ENCODE peak calls at places on chromosomes 12 and 14, in four cellular contexts. One of them, this sample, is unnamed.
A peak's percentile ranks its signal among the peaks of the same experiment; 100 is the strongest.

GRCh38 chr12:97951239-97951638 is 488.6 kb downstream of the RMST start:
- DNase-seq in stomach: no peak
- DNase-seq in fibroblast of mammary gland: no peak
- DNase-seq in fibroblast of villous mesenchyme: no peak
- DNase-seq in this sample: no peak

GRCh38 chr12:63915105-63915830 is 70.8 kb downstream of the SRGAP1 start:
- DNase-seq in stomach: no peak
- DNase-seq in fibroblast of mammary gland: peak; percentile 78
- DNase-seq in fibroblast of villous mesenchyme: peak; percentile 57
- DNase-seq in this sample: no peak

GRCh38 chr14:50670196-50670875 is 2.2 kb upstream of the SAV1 start:
- DNase-seq in stomach: no peak
- DNase-seq in fibroblast of mammary gland: no peak
- DNase-seq in fibroblast of villous mesenchyme: no peak
- DNase-seq in this sample: no peak

GRCh38 chr14:38931969-38932652 is 170.9 kb downstream of the SEC23A start:
- DNase-seq in stomach: no peak
- DNase-seq in fibroblast of mammary gland: no peak
- DNase-seq in fibroblast of villous mesenchyme: no peak
- DNase-seq in this sample: no peak

GRCh38 chr14:92382677-92383076 is 59.7 kb downstream of the SLC24A4 start:
- DNase-seq in stomach: no peak
- DNase-seq in fibroblast of mammary gland: no peak
- DNase-seq in fibroblast of villous mesenchyme: no peak
- DNase-seq in this sample: no peak

GRCh38 chr14:94213021-94213420 is 38.9 kb downstream of the PPP4R4 start:
- DNase-seq in stomach: no peak
- DNase-seq in fibroblast of mammary gland: peak; percentile 71
- DNase-seq in fibroblast of villous mesenchyme: peak; percentile 30
- DNase-seq in this sample: no peak

GRCh38 chr12:116813271-116814041 is 67.8 kb downstream of the HRK start:
- DNase-seq in stomach: no peak
- DNase-seq in fibroblast of mammary gland: no peak
- DNase-seq in fibroblast of villous mesenchyme: no peak
- DNase-seq in this sample: no peak

GRCh38 chr12:108594-108993 is 42.0 kb downstream of the IQSEC3 start:
- DNase-seq in stomach: peak; percentile 54
- DNase-seq in fibroblast of mammary gland: no peak
- DNase-seq in fibroblast of villous mesenchyme: no peak
- DNase-seq in this sample: peak; percentile 76

GRCh38 chr14:24213866-24214652 is 771 bp upstream of the CHMP4A start:
- DNase-seq in stomach: no peak
- DNase-seq in fibroblast of mammary gland: no peak
- DNase-seq in fibroblast of villous mesenchyme: no peak
- DNase-seq in this sample: no peak

GRCh38 chr12:121513464-121514183 is 67.2 kb downstream of the KDM2B start:
- DNase-seq in stomach: peak; percentile 49
- DNase-seq in fibroblast of mammary gland: no peak
- DNase-seq in fibroblast of villous mesenchyme: no peak
- DNase-seq in this sample: no peak

GRCh38 chr12:16849473-16849872 is 243.5 kb upstream of the LMO3 start:
- DNase-seq in stomach: no peak
- DNase-seq in fibroblast of mammary gland: no peak
- DNase-seq in fibroblast of villous mesenchyme: no peak
- DNase-seq in this sample: no peak

GRCh38 chr12:88266851-88267360 is 124.8 kb downstream of the TMTC3 start:
- DNase-seq in stomach: no peak
- DNase-seq in fibroblast of mammary gland: peak; percentile 32
- DNase-seq in fibroblast of villous mesenchyme: peak; percentile 54
- DNase-seq in this sample: no peak

GRCh38 chr14:28756896-28757570 is 9.6 kb upstream of the FOXG1 start:
- DNase-seq in stomach: no peak
- DNase-seq in fibroblast of mammary gland: peak; percentile 68
- DNase-seq in fibroblast of villous mesenchyme: peak; percentile 46
- DNase-seq in this sample: no peak

GRCh38 chr14:21346532-21347135 is 37.2 kb downstream of the SUPT16H start:
- DNase-seq in stomach: no peak
- DNase-seq in fibroblast of mammary gland: peak; percentile 61
- DNase-seq in fibroblast of villous mesenchyme: no peak
- DNase-seq in this sample: no peak

GRCh38 chr14:92601131-92601710 is 87.6 kb downstream of the RIN3 start:
- DNase-seq in stomach: no peak
- DNase-seq in fibroblast of mammary gland: no peak
- DNase-seq in fibroblast of villous mesenchyme: no peak
- DNase-seq in this sample: no peak

GRCh38 chr14:45810152-45810872 is 557.3 kb upstream of the MIS18BP1 start:
- DNase-seq in stomach: no peak
- DNase-seq in fibroblast of mammary gland: no peak
- DNase-seq in fibroblast of villous mesenchyme: no peak
- DNase-seq in this sample: no peak

GRCh38 chr14:102540310-102541028 is 30.9 kb upstream of the ANKRD9 start:
- DNase-seq in stomach: no peak
- DNase-seq in fibroblast of mammary gland: peak; percentile 24
- DNase-seq in fibroblast of villous mesenchyme: no peak
- DNase-seq in this sample: no peak

GRCh38 chr12:93426406-93426805 is 15.3 kb downstream of the UBE2N start:
- DNase-seq in stomach: no peak
- DNase-seq in fibroblast of mammary gland: no peak
- DNase-seq in fibroblast of villous mesenchyme: no peak
- DNase-seq in this sample: no peak

GRCh38 chr12:58915634-58916033 is 4.7 kb downstream of the LRIG3 start:
- DNase-seq in stomach: peak; percentile 40
- DNase-seq in fibroblast of mammary gland: peak; percentile 80
- DNase-seq in fibroblast of villous mesenchyme: peak; percentile 89
- DNase-seq in this sample: peak; percentile 31

GRCh38 chr14:89078021-89078676 is 253.7 kb downstream of the TTC8 start:
- DNase-seq in stomach: no peak
- DNase-seq in fibroblast of mammary gland: no peak
- DNase-seq in fibroblast of villous mesenchyme: no peak
- DNase-seq in this sample: no peak

GRCh38 chr14:72683787-72684186 is 210.1 kb downstream of the DPF3 start:
- DNase-seq in stomach: no peak
- DNase-seq in fibroblast of mammary gland: no peak
- DNase-seq in fibroblast of villous mesenchyme: no peak
- DNase-seq in this sample: no peak

GRCh38 chr14:102495482-102496330 is 13.9 kb downstream of the ANKRD9 start:
- DNase-seq in stomach: no peak
- DNase-seq in fibroblast of mammary gland: no peak
- DNase-seq in fibroblast of villous mesenchyme: no peak
- DNase-seq in this sample: no peak

GRCh38 chr12:75977952-75978671 is 53.5 kb downstream of the PHLDA1 start:
- DNase-seq in stomach: peak; percentile 56
- DNase-seq in fibroblast of mammary gland: peak; percentile 100
- DNase-seq in fibroblast of villous mesenchyme: peak; percentile 99
- DNase-seq in this sample: peak; percentile 76

GRCh38 chr14:64970041-64970440 is 2.1 kb downstream of the RAB15 start:
- DNase-seq in stomach: no peak
- DNase-seq in fibroblast of mammary gland: no peak
- DNase-seq in fibroblast of villous mesenchyme: no peak
- DNase-seq in this sample: no peak

GRCh38 chr14:64973026-64973442 is 898 bp upstream of the RAB15 start:
- DNase-seq in stomach: no peak
- DNase-seq in fibroblast of mammary gland: no peak
- DNase-seq in fibroblast of villous mesenchyme: no peak
- DNase-seq in this sample: no peak

GRCh38 chr14:64971452-64971889 is 665 bp downstream of the RAB15 start:
- DNase-seq in stomach: no peak
- DNase-seq in fibroblast of mammary gland: no peak
- DNase-seq in fibroblast of villous mesenchyme: no peak
- DNase-seq in this sample: no peak

GRCh38 chr14:64971890-64972785 is at the start of gene RAB15:
- DNase-seq in stomach: peak; percentile 48
- DNase-seq in fibroblast of mammary gland: peak; percentile 3
- DNase-seq in fibroblast of villous mesenchyme: peak; percentile 27
- DNase-seq in this sample: peak; percentile 29

GRCh38 chr14:64970776-64971451 is 1.2 kb downstream of the RAB15 start:
- DNase-seq in stomach: no peak
- DNase-seq in fibroblast of mammary gland: no peak
- DNase-seq in fibroblast of villous mesenchyme: no peak
- DNase-seq in this sample: no peak
- H3K4me3 ChIP-seq in stomach: peak overlapping the region; percentile 77
- H3K4me3 ChIP-seq in fibroblast of mammary gland: no peak overlapping the region
- H3K4me3 ChIP-seq in fibroblast of villous mesenchyme: peak overlapping the region; percentile 65
- H3K4me3 ChIP-seq in this sample: no peak overlapping the region

DNA sequence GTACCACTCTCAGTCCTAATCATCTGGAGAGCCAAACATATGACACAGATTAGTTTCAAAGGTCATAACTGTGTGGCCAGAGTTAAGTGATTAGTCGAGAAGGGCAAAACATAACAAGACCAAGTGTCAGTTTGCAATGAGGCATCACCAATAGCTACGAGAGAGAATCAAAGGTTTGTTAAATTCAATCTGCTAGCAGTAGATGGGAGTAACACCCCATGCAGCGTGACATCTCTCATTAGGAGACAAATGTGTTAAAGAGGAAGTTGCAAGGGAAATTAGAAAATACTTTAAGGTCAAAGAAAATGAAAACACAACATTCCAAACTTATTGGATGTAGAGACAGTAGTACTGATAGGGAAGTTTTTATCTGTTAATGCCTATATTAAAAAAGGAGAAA is 135.7 kb upstream of the SYT10 start:
- DNase-seq in stomach: no peak
- DNase-seq in fibroblast of mammary gland: no peak
- DNase-seq in fibroblast of villous mesenchyme: no peak
- DNase-seq in this sample: no peak
- TF ChIP-seq CTCF in stomach: no peak
- TF ChIP-seq CTCF in fibroblast of mammary gland: no peak
- TF ChIP-seq CTCF in fibroblast of villous mesenchyme: no peak
- TF ChIP-seq CTCF in this sample: no peak

GRCh38 chr12:109186993-109187653 is 70.7 kb downstream of the ACACB start:
- DNase-seq in stomach: no peak
- DNase-seq in fibroblast of mammary gland: no peak
- DNase-seq in fibroblast of villous mesenchyme: no peak
- DNase-seq in this sample: no peak

GRCh38 chr12:109179927-109180326 is 63.5 kb downstream of the ACACB start:
- DNase-seq in stomach: no peak
- DNase-seq in fibroblast of mammary gland: no peak
- DNase-seq in fibroblast of villous mesenchyme: no peak
- DNase-seq in this sample: no peak

GRCh38 chr12:109185441-109185840 is 69.1 kb downstream of the ACACB start:
- DNase-seq in stomach: no peak
- DNase-seq in fibroblast of mammary gland: no peak
- DNase-seq in fibroblast of villous mesenchyme: no peak
- DNase-seq in this sample: no peak

GRCh38 chr12:109178532-109178931 is 62.1 kb downstream of the ACACB start:
- DNase-seq in stomach: no peak
- DNase-seq in fibroblast of mammary gland: no peak
- DNase-seq in fibroblast of villous mesenchyme: no peak
- DNase-seq in this sample: no peak

DNA sequence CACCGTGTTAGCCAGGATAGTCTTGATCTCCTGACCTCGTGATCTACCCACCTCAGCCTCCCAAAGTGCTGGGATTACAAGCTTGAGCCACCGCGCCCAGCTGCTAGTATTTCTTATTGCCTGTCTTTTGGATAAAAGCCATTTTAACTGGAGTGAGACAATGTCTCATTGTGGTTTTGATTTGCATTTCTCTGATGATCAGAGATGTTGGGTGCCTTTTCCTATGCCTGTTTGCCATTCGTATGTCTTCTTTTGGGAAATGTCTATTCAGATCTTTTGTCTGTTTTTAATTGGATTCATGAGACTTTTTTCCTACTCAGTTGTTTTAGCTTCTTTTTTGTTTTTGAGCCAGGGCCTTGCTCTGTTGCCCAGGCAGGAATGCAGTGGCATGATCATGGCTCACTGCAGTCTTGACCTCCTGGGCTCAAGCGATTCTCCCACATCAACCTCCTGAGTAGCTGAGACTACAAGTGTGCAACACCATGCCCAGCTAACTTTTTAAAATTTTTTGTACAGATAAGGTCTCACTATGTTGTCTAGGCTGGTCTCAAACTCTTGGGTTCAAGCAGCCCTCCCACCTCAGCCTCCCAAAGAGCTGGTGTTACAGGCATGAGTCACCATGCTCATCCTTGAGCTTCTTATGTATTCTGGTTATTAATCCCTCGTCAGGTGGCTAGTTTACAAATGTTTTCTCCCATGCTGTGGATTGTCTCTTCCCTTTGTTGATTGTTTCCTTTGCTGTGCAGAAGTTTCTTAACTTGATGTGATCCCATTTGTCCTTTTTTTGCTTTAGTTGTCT is 65.9 kb downstream of the ACACB start:
- DNase-seq in stomach: no peak
- DNase-seq in fibroblast of mammary gland: no peak
- DNase-seq in fibroblast of villous mesenchyme: no peak
- DNase-seq in this sample: no peak
- H3K4me3 ChIP-seq in stomach: no peak overlapping the region
- H3K4me3 ChIP-seq in fibroblast of mammary gland: no peak overlapping the region
- H3K4me3 ChIP-seq in fibroblast of villous mesenchyme: no peak overlapping the region
- H3K4me3 ChIP-seq in this sample: no peak overlapping the region

GRCh38 chr14:104775073-104775489 is 20.5 kb downstream of the AKT1 start:
- DNase-seq in stomach: no peak
- DNase-seq in fibroblast of mammary gland: no peak
- DNase-seq in fibroblast of villous mesenchyme: no peak
- DNase-seq in this sample: no peak

GRCh38 chr14:104774453-104775072 is 21.0 kb downstream of the AKT1 start:
- DNase-seq in stomach: peak; percentile 88
- DNase-seq in fibroblast of mammary gland: no peak
- DNase-seq in fibroblast of villous mesenchyme: no peak
- DNase-seq in this sample: no peak

GRCh38 chr14:104771918-104772706 is 19.2 kb downstream of the SIVA1 start:
- DNase-seq in stomach: peak; percentile 67
- DNase-seq in fibroblast of mammary gland: no peak
- DNase-seq in fibroblast of villous mesenchyme: no peak
- DNase-seq in this sample: no peak

GRCh38 chr14:104772707-104773504 is 20.0 kb downstream of the SIVA1 start:
- DNase-seq in stomach: no peak
- DNase-seq in fibroblast of mammary gland: no peak
- DNase-seq in fibroblast of villous mesenchyme: no peak
- DNase-seq in this sample: no peak

DNA sequence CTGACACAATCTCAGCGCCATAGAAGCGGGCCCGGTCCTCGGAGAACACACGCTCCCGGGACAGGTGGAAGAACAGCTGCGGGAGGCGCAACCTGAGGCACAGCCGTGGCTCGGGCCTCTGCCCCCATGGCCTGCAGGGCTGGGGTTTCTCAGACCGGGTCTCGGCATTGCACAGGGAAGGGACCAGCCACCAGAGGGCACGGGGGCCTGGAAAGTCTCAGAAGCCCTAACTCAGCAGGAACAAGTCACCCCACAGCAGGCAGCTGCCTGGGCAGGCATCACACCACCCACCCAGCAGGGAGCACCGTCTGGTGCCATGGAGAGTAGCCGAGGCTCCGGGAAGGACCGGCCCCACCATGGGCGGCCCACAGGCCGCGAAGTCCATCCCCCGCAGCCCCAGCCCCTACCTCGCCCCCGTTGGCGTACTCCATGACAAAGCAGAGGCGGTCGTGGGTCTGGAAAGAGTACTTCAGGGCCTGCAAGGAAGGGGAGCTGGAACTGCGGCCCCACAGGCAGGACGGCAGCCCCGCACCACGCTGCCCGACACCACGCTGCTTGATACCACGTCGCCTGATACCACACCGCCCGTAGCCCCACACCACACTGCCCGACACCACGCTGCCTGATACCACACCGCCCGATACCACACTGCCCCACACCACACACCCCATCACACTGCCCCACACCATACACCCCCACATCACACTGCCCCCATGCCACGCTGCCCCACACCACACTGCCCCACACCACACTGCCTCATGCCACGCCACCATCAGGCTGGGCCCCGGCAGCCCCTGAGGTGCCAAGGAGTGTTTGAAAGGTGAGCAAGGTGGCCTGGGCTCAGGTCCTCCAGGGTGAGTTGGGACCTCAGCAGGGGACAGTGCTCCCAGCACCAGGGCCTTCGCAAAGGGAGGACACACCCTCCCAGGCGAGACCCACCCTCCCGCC is 20.8 kb downstream of the SIVA1 start:
- DNase-seq in stomach: no peak
- DNase-seq in fibroblast of mammary gland: no peak
- DNase-seq in fibroblast of villous mesenchyme: no peak
- DNase-seq in this sample: no peak
- TF ChIP-seq CTCF in stomach: peak; percentile 8
- TF ChIP-seq CTCF in fibroblast of mammary gland: no peak
- TF ChIP-seq CTCF in fibroblast of villous mesenchyme: no peak
- TF ChIP-seq CTCF in this sample: no peak

This sample was measured in pancreas.